ENCODE peak calls at places on chromosomes 12 and 14, in seven cellular contexts. M, Q, V, X, W, K and D are unnamed samples.

GRCh38 chr14:90434370-90435020 is 37.7 kb downstream of the CALM1 start:
- DNase-seq in V (no peak), K (no peak), W (no peak), X (no peak), M (peak; percentile 35), Q (no peak), D (no peak)

GRCh38 chr12:109539508-109539907 is 33.8 kb downstream of the MMAB start:
- DNase-seq in W (no peak), V (no peak), K (no peak), X (no peak), Q (no peak), M (no peak), D (no peak)

GRCh38 chr14:55467307-55467706 is 26.9 kb upstream of the TBPL2 start:
- DNase-seq in K (no peak), Q (no peak), W (no peak), X (no peak), V (no peak), M (no peak), D (no peak)

GRCh38 chr12:98745578-98746391 is 100.7 kb downstream of the APAF1 start:
- DNase-seq in M (no peak), Q (no peak), W (peak; percentile 41), X (no peak), V (peak; percentile 26), K (no peak), D (no peak)

GRCh38 chr14:99516156-99517045 is 35.2 kb downstream of the CCNK start:
- DNase-seq in K (no peak), M (peak; percentile 63), V (no peak), W (no peak), Q (no peak), X (no peak), D (no peak)

GRCh38 chr12:9669534-9669933 is at the start of gene CLEC2D:
- DNase-seq in K (no peak), X (no peak), W (no peak), Q (no peak), V (no peak), M (no peak), D (no peak)

GRCh38 chr14:90373887-90374286 is 22.9 kb upstream of the CALM1 start:
- DNase-seq in M (no peak), X (no peak), K (no peak), W (no peak), V (no peak), Q (no peak), D (no peak)

GRCh38 chr14:93752980-93753561 is 35.2 kb downstream of the PRIMA1 start:
- DNase-seq in M (peak; percentile 81), K (no peak), V (no peak), W (no peak), X (no peak), Q (no peak), D (peak; percentile 75)

GRCh38 chr12:14621821-14622220 is 54.1 kb upstream of the PLBD1 start:
- DNase-seq in M (no peak), V (no peak), Q (no peak), W (no peak), K (no peak), X (no peak), D (no peak)

GRCh38 chr12:26188132-26188531 is 7.2 kb upstream of the SSPN start:
- DNase-seq in X (no peak), V (no peak), Q (no peak), M (no peak), K (no peak), W (no peak), D (no peak)

GRCh38 chr12:64452559-64453329 is 824 bp downstream of the TBK1 start:
- DNase-seq in K (peak; percentile 9), M (no peak), W (no peak), V (no peak), Q (no peak), X (peak; percentile 33), D (no peak)

GRCh38 chr14:103001651-103002396 is 55.5 kb downstream of the CDC42BPB start:
- DNase-seq in Q (no peak), K (peak; percentile 21), X (no peak), M (no peak), V (no peak), W (no peak), D (no peak)

GRCh38 chr14:64705406-64706118 is 1.3 kb downstream of the PLEKHG3 start:
- DNase-seq in V (peak; percentile 49), K (no peak), M (peak; percentile 83), Q (no peak), X (no peak), W (peak; percentile 53), D (no peak)

GRCh38 chr14:52558688-52559087 is 6.1 kb downstream of the GPR137C start:
- DNase-seq in V (no peak), M (no peak), K (no peak), W (no peak), X (no peak), Q (no peak), D (no peak)

GRCh38 chr14:56124296-56124695 is 6.1 kb downstream of the PELI2 start:
- DNase-seq in X (no peak), K (no peak), V (no peak), W (no peak), Q (no peak), M (no peak), D (no peak)

GRCh38 chr12:52860102-52860838 is 11.5 kb upstream of the KRT78 start:
- DNase-seq in W (no peak), Q (no peak), K (no peak), X (no peak), V (no peak), M (no peak), D (no peak)

GRCh38 chr14:103188691-103189480 is 65.6 kb downstream of the TNFAIP2 start:
- DNase-seq in Q (no peak), K (peak; percentile 37), V (peak; percentile 36), X (peak; percentile 37), M (no peak), W (peak; percentile 48), D (no peak)

GRCh38 chr14:52844262-52845060 is 53.1 kb upstream of the GNPNAT1 start:
- DNase-seq in M (no peak), K (no peak), W (peak; percentile 16), X (no peak), Q (no peak), V (peak; percentile 33), D (no peak)

GRCh38 chr14:79424462-79424861 is 786.8 kb downstream of the DIO2 start:
- DNase-seq in Q (no peak), W (no peak), M (no peak), X (no peak), K (no peak), V (no peak), D (no peak)

GRCh38 chr12:46383654-46384450 is 11.3 kb upstream of the SLC38A2 start:
- DNase-seq in Q (peak; percentile 80), X (peak; percentile 94), K (peak; percentile 93), V (no peak), W (peak; percentile 95), M (peak; percentile 97), D (peak; percentile 97)
- TF ChIP-seq CTCF in Q (peak; percentile 12), X (no peak), K (peak; percentile 17), V (no peak), W (peak; percentile 52), M (no peak), D (peak; percentile 20)

GRCh38 chr14:36517242-36518030 is 2.6 kb downstream of the NKX2-1 start:
- DNase-seq in K (no peak), X (no peak), Q (no peak), M (no peak), V (peak; percentile 60), W (no peak), D (no peak)

GRCh38 chr14:36519431-36520321 is at the start of gene NKX2-1:
- DNase-seq in V (peak; percentile 61), M (no peak), Q (no peak), W (no peak), X (no peak), K (no peak), D (no peak)

GRCh38 chr14:36518031-36518585 is 1.9 kb downstream of the NKX2-1 start:
- DNase-seq in Q (no peak), X (no peak), M (no peak), K (no peak), V (peak; percentile 44), W (no peak), D (no peak)

GRCh38 chr14:36516719-36517241 is 3.3 kb downstream of the NKX2-1 start:
- DNase-seq in Q (no peak), K (no peak), V (no peak), M (no peak), X (no peak), W (no peak), D (no peak)

DNA sequence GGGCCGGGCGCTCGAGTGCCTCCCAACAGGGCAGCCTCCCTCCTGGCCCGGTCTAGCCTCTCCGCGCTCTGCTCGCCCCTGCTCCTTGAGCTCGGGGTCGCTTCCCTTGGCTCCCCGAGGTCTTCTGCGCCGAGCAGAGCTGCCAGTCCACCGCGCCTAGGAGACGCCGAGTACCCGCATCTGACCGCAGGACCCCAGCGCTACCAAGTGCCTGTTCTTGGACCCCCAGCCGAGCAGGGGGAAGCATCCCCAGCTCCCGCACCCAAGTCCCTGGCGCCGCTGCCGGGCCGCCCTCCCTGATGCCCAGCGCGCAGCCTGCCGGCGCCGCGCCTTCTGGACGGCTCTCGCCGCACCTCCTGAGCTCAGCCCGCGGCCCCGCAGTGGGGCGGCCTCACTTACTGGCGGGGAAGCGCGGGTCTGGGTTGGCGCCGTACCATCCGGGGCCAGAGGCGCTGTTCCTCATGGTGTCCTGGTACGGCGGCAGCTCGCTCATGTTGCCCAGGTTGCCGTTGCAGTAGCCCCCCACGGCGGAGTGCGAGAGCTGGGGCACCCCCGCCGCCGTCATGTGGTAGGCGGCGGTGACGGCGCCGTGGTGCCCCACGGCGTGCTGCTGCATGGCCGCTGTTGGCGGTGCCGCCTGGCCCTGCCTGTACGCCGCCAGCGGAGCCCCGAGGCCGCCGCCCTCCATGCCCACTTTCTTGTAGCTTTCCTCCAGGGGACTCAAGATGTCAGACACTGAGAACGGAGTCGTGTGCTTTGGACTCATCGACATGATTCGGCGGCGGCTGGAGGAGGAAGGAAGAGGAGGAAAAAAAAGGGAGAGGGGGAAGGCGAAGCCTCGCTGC is 1.2 kb downstream of the NKX2-1 start:
- DNase-seq in V (peak; percentile 60), X (no peak), K (no peak), M (no peak), W (no peak), Q (no peak), D (no peak)
- H3K9me3 ChIP-seq in V (no peaks in the 10 kb centered on the region), X (no peaks in the 10 kb centered on the region), K (no peaks in the 10 kb centered on the region), M (no peaks in the 10 kb centered on the region), W (peaks cover 3% of the 10 kb centered on the region), Q (no peaks in the 10 kb centered on the region), D (no peaks in the 10 kb centered on the region)

DNA sequence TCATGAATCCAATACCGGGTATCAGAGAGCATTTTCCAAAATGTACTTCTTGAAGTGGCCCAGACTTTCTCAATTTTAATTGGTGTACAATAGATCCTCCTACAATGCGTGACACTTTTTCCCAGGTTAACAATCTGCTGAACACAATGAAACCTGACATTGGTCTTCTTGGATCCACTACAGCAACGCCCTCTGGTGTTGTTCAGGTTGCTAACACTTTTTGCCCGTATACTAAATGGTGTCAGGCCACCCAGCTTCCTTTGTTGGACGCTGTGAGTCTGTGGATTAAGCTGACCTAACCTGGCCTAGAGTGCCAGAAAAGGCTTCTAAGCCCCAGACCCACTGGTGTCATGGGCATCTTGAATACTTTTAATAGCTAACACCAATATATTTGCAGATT is 89.2 kb downstream of the KCNK10 start:
- DNase-seq in V (peak; percentile 71), M (no peak), X (no peak), K (no peak), W (no peak), Q (no peak), D (no peak)
- TF ChIP-seq CTCF in V (peak; percentile 62), M (no peak), X (no peak), K (peak; percentile 33), W (no peak), Q (no peak), D (no peak)

DNA sequence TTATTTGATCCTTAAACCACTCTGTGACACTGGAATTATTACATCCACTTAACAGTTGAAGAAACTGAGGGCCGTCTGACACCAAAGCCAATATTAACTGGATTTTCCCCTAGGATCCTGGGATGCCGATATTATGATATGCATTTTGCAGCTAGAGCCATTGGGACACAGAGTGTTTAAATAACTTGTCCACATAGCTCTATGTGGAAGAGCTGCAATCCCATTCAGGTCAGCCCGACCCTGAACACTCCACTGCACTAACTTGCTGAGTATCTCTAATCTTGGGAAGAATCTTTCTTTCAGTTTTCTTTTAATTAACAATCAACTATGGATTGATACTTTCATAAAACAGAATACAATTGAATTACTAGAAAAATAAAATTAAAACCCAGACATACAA is 37.9 kb downstream of the RMST start:
- DNase-seq in M (no peak), Q (no peak), V (no peak), W (no peak), K (no peak), X (no peak), D (no peak)
- H3K9me3 ChIP-seq in M (no peaks in the 10 kb centered on the region), Q (no peaks in the 10 kb centered on the region), V (no peaks in the 10 kb centered on the region), W (no peaks in the 10 kb centered on the region), K (no peaks in the 10 kb centered on the region), X (no peaks in the 10 kb centered on the region), D (no peaks in the 10 kb centered on the region)